ENCODE peak calls at places on chromosome 11, in five cellular contexts. One of them, this sample, is unnamed.

GRCh38 chr11:84909740-84910139 is 717.4 kb downstream of the DLG2 start:
- DNase-seq in nephron progenitor cell: no peak
- DNase-seq in AML-193: no peak
- DNase-seq in stimulated activated CD8-positive, alpha-beta memory T cell treated with anti-CD3 and anti-CD28 coated beads, Interleukin-4, amount 100 ng/mL, for 24 hours: no peak
- DNase-seq in naive thymus-derived CD8-positive, alpha-beta T cell: no peak
- DNase-seq in this sample: no peak

GRCh38 chr11:31236052-31236652 is 133.4 kb downstream of the DCDC1 start:
- DNase-seq in AML-193: peak; percentile 14
- DNase-seq in stimulated activated CD8-positive, alpha-beta memory T cell treated with anti-CD3 and anti-CD28 coated beads, Interleukin-4, amount 100 ng/mL, for 24 hours: no peak
- DNase-seq in naive thymus-derived CD8-positive, alpha-beta T cell: no peak
- DNase-seq in nephron progenitor cell: no peak
- DNase-seq in this sample: no peak

GRCh38 chr11:92843455-92843854 is 126.0 kb upstream of the MTNR1B start:
- DNase-seq in naive thymus-derived CD8-positive, alpha-beta T cell: no peak
- DNase-seq in nephron progenitor cell: no peak
- DNase-seq in stimulated activated CD8-positive, alpha-beta memory T cell treated with anti-CD3 and anti-CD28 coated beads, Interleukin-4, amount 100 ng/mL, for 24 hours: no peak
- DNase-seq in AML-193: no peak
- DNase-seq in this sample: no peak

GRCh38 chr11:10319691-10320090 is 14.8 kb downstream of the ADM start:
- DNase-seq in nephron progenitor cell: no peak
- DNase-seq in AML-193: no peak
- DNase-seq in naive thymus-derived CD8-positive, alpha-beta T cell: no peak
- DNase-seq in stimulated activated CD8-positive, alpha-beta memory T cell treated with anti-CD3 and anti-CD28 coated beads, Interleukin-4, amount 100 ng/mL, for 24 hours: no peak
- DNase-seq in this sample: no peak

GRCh38 chr11:120073196-120073595 is 64.7 kb downstream of the TRIM29 start:
- DNase-seq in stimulated activated CD8-positive, alpha-beta memory T cell treated with anti-CD3 and anti-CD28 coated beads, Interleukin-4, amount 100 ng/mL, for 24 hours: no peak
- DNase-seq in nephron progenitor cell: no peak
- DNase-seq in AML-193: no peak
- DNase-seq in naive thymus-derived CD8-positive, alpha-beta T cell: no peak
- DNase-seq in this sample: no peak

GRCh38 chr11:19953909-19954308 is 206.4 kb downstream of the DBX1 start:
- DNase-seq in nephron progenitor cell: no peak
- DNase-seq in AML-193: no peak
- DNase-seq in stimulated activated CD8-positive, alpha-beta memory T cell treated with anti-CD3 and anti-CD28 coated beads, Interleukin-4, amount 100 ng/mL, for 24 hours: no peak
- DNase-seq in naive thymus-derived CD8-positive, alpha-beta T cell: no peak
- DNase-seq in this sample: no peak

GRCh38 chr11:126426820-126427749 is 71.6 kb downstream of the ST3GAL4 start:
- DNase-seq in naive thymus-derived CD8-positive, alpha-beta T cell: no peak
- DNase-seq in AML-193: no peak
- DNase-seq in stimulated activated CD8-positive, alpha-beta memory T cell treated with anti-CD3 and anti-CD28 coated beads, Interleukin-4, amount 100 ng/mL, for 24 hours: no peak
- DNase-seq in nephron progenitor cell: no peak
- DNase-seq in this sample: no peak

GRCh38 chr11:68271023-68271780 is 571 bp downstream of the C11orf24 start:
- DNase-seq in naive thymus-derived CD8-positive, alpha-beta T cell: peak; percentile 47
- DNase-seq in stimulated activated CD8-positive, alpha-beta memory T cell treated with anti-CD3 and anti-CD28 coated beads, Interleukin-4, amount 100 ng/mL, for 24 hours: peak; percentile 38
- DNase-seq in AML-193: peak; percentile 66
- DNase-seq in nephron progenitor cell: peak; percentile 62
- DNase-seq in this sample: peak; percentile 43

GRCh38 chr11:70586261-70587094 is 188.1 kb downstream of the CTTN start:
- DNase-seq in nephron progenitor cell: no peak
- DNase-seq in naive thymus-derived CD8-positive, alpha-beta T cell: no peak
- DNase-seq in stimulated activated CD8-positive, alpha-beta memory T cell treated with anti-CD3 and anti-CD28 coated beads, Interleukin-4, amount 100 ng/mL, for 24 hours: no peak
- DNase-seq in AML-193: no peak
- DNase-seq in this sample: no peak

GRCh38 chr11:71483689-71484088 is 30.7 kb downstream of the NADSYN1 start:
- DNase-seq in AML-193: no peak
- DNase-seq in nephron progenitor cell: no peak
- DNase-seq in naive thymus-derived CD8-positive, alpha-beta T cell: no peak
- DNase-seq in stimulated activated CD8-positive, alpha-beta memory T cell treated with anti-CD3 and anti-CD28 coated beads, Interleukin-4, amount 100 ng/mL, for 24 hours: no peak
- DNase-seq in this sample: no peak

GRCh38 chr11:9219115-9219514 is 46.0 kb downstream of the DENND5A start:
- DNase-seq in nephron progenitor cell: no peak
- DNase-seq in naive thymus-derived CD8-positive, alpha-beta T cell: no peak
- DNase-seq in stimulated activated CD8-positive, alpha-beta memory T cell treated with anti-CD3 and anti-CD28 coated beads, Interleukin-4, amount 100 ng/mL, for 24 hours: no peak
- DNase-seq in AML-193: no peak
- DNase-seq in this sample: no peak

GRCh38 chr11:128421577-128421976 is 165.8 kb downstream of the ETS1 start:
- DNase-seq in AML-193: no peak
- DNase-seq in naive thymus-derived CD8-positive, alpha-beta T cell: no peak
- DNase-seq in nephron progenitor cell: no peak
- DNase-seq in stimulated activated CD8-positive, alpha-beta memory T cell treated with anti-CD3 and anti-CD28 coated beads, Interleukin-4, amount 100 ng/mL, for 24 hours: no peak
- DNase-seq in this sample: no peak

GRCh38 chr11:68461284-68461861 is 821 bp downstream of the PPP6R3 start:
- DNase-seq in stimulated activated CD8-positive, alpha-beta memory T cell treated with anti-CD3 and anti-CD28 coated beads, Interleukin-4, amount 100 ng/mL, for 24 hours: no peak
- DNase-seq in AML-193: no peak
- DNase-seq in nephron progenitor cell: no peak
- DNase-seq in naive thymus-derived CD8-positive, alpha-beta T cell: peak; percentile 43
- DNase-seq in this sample: no peak

GRCh38 chr11:71465054-71465453 is 12.1 kb downstream of the NADSYN1 start:
- DNase-seq in nephron progenitor cell: no peak
- DNase-seq in stimulated activated CD8-positive, alpha-beta memory T cell treated with anti-CD3 and anti-CD28 coated beads, Interleukin-4, amount 100 ng/mL, for 24 hours: no peak
- DNase-seq in naive thymus-derived CD8-positive, alpha-beta T cell: no peak
- DNase-seq in AML-193: no peak
- DNase-seq in this sample: no peak

GRCh38 chr11:66586136-66586535 is 6.7 kb downstream of the CCDC87 start:
- DNase-seq in nephron progenitor cell: no peak
- DNase-seq in stimulated activated CD8-positive, alpha-beta memory T cell treated with anti-CD3 and anti-CD28 coated beads, Interleukin-4, amount 100 ng/mL, for 24 hours: no peak
- DNase-seq in naive thymus-derived CD8-positive, alpha-beta T cell: no peak
- DNase-seq in AML-193: no peak
- DNase-seq in this sample: no peak

GRCh38 chr11:121717296-121717695 is 264.5 kb upstream of the SORL1-AS1 start:
- DNase-seq in nephron progenitor cell: no peak
- DNase-seq in stimulated activated CD8-positive, alpha-beta memory T cell treated with anti-CD3 and anti-CD28 coated beads, Interleukin-4, amount 100 ng/mL, for 24 hours: no peak
- DNase-seq in naive thymus-derived CD8-positive, alpha-beta T cell: no peak
- DNase-seq in AML-193: no peak
- DNase-seq in this sample: no peak

GRCh38 chr11:126146454-126147192 is 64.8 kb downstream of the RPUSD4 start:
- DNase-seq in naive thymus-derived CD8-positive, alpha-beta T cell: no peak
- DNase-seq in stimulated activated CD8-positive, alpha-beta memory T cell treated with anti-CD3 and anti-CD28 coated beads, Interleukin-4, amount 100 ng/mL, for 24 hours: no peak
- DNase-seq in nephron progenitor cell: peak; percentile 63
- DNase-seq in AML-193: no peak
- DNase-seq in this sample: no peak

GRCh38 chr11:93498099-93499040 is 44.8 kb downstream of the SMCO4 start:
- DNase-seq in stimulated activated CD8-positive, alpha-beta memory T cell treated with anti-CD3 and anti-CD28 coated beads, Interleukin-4, amount 100 ng/mL, for 24 hours: no peak
- DNase-seq in nephron progenitor cell: no peak
- DNase-seq in AML-193: no peak
- DNase-seq in naive thymus-derived CD8-positive, alpha-beta T cell: no peak
- DNase-seq in this sample: no peak

GRCh38 chr11:119091083-119091650 is 6.5 kb downstream of the HMBS start:
- DNase-seq in stimulated activated CD8-positive, alpha-beta memory T cell treated with anti-CD3 and anti-CD28 coated beads, Interleukin-4, amount 100 ng/mL, for 24 hours: no peak
- DNase-seq in AML-193: peak; percentile 12
- DNase-seq in nephron progenitor cell: no peak
- DNase-seq in naive thymus-derived CD8-positive, alpha-beta T cell: no peak
- DNase-seq in this sample: no peak

GRCh38 chr11:46117842-46118241 is 3.4 kb downstream of the PHF21A start:
- DNase-seq in naive thymus-derived CD8-positive, alpha-beta T cell: no peak
- DNase-seq in nephron progenitor cell: no peak
- DNase-seq in AML-193: peak; percentile 17
- DNase-seq in stimulated activated CD8-positive, alpha-beta memory T cell treated with anti-CD3 and anti-CD28 coated beads, Interleukin-4, amount 100 ng/mL, for 24 hours: no peak
- DNase-seq in this sample: no peak

This sample was measured in effector memory CD8-positive, alpha-beta T cell.